ENCODE peak calls at places on chromosomes 4 and X, in eight cellular contexts. D is epithelial cell of proximal tubule, G is progenitor cell of endocrine pancreas, F is ovary, Q is suprapubic skin, L is cardiac muscle cell, U is A549, W is fibroblast of lung. B is an unnamed sample.

GRCh38 chr4:139603576-139604387 is 47.8 kb upstream of the SETD7 start:
- DNase-seq in D (no peak), G (peak), F (no peak), Q (no peak), L (peak), U (peak), W (peak), B (peak)

GRCh38 chrX:130106071-130106470 is 4.2 kb downstream of the ELF4 start:
- DNase-seq in D (no peak), G (no peak), F (peak), Q (no peak), L (no peak), U (no peak), W (no peak), B (no peak)

GRCh38 chr4:120209706-120210105 is 143.1 kb upstream of the MAD2L1 start:
- DNase-seq in D (no peak), G (no peak), F (no peak), Q (no peak), L (no peak), U (peak), W (no peak), B (no peak)

GRCh38 chrX:47366051-47366722 is 4.2 kb upstream of the ZNF157 start:
- DNase-seq in D (no peak), G (peak), F (peak), Q (peak), L (peak), U (peak), W (peak), B (peak)

GRCh38 chrX:120305531-120306145 is 5.6 kb downstream of the TMEM255A start:
- DNase-seq in D (no peak), G (no peak), F (no peak), Q (no peak), L (no peak), U (no peak), W (peak), B (no peak)

GRCh38 chr4:16869594-16870245 is 28.7 kb downstream of the LDB2 start:
- DNase-seq in D (no peak), G (no peak), F (no peak), Q (no peak), L (no peak), U (no peak), W (no peak), B (no peak)

GRCh38 chrX:10011991-10012390 is 44.8 kb downstream of the CLDN34 start:
- DNase-seq in D (no peak), G (no peak), F (no peak), Q (no peak), L (no peak), U (peak), W (no peak), B (no peak)

GRCh38 chr4:20612313-20612712 is 87.9 kb upstream of the PACRGL start:
- DNase-seq in D (no peak), G (no peak), F (no peak), Q (no peak), L (no peak), U (no peak), W (peak), B (peak)

GRCh38 chr4:141501395-141501794 is 135.0 kb upstream of the IL15 start:
- DNase-seq in D (no peak), G (no peak), F (no peak), Q (no peak), L (peak), U (no peak), W (no peak), B (no peak)

GRCh38 chr4:188158336-188158735 is 19.1 kb downstream of the TRIML1 start:
- DNase-seq in D (no peak), G (no peak), F (no peak), Q (no peak), L (no peak), U (no peak), W (no peak), B (no peak)

GRCh38 chr4:118173956-118174355 is 139.7 kb downstream of the NDST3 start:
- DNase-seq in D (no peak), G (no peak), F (no peak), Q (no peak), L (peak), U (no peak), W (peak), B (no peak)

GRCh38 chrX:139762400-139763183 is 54.6 kb upstream of the MCF2 start:
- DNase-seq in D (no peak), G (no peak), F (no peak), Q (no peak), L (peak), U (no peak), W (peak), B (no peak)

GRCh38 chr4:13844740-13845139 is 217.2 kb upstream of the BOD1L1 start:
- DNase-seq in D (no peak), G (no peak), F (no peak), Q (no peak), L (peak), U (no peak), W (no peak), B (no peak)

GRCh38 chr4:2638730-2639129 is 102.3 kb downstream of the FAM193A start:
- DNase-seq in D (no peak), G (no peak), F (no peak), Q (peak), L (no peak), U (no peak), W (no peak), B (no peak)

GRCh38 chr4:155468282-155468681 is 91.5 kb upstream of the MAP9 start:
- DNase-seq in D (no peak), G (no peak), F (no peak), Q (no peak), L (no peak), U (no peak), W (no peak), B (no peak)

GRCh38 chr4:16952462-16952871 is 54.0 kb upstream of the LDB2 start:
- DNase-seq in D (no peak), G (no peak), F (no peak), Q (no peak), L (peak), U (no peak), W (peak), B (no peak)

GRCh38 chr4:95215991-95216605 is 332.7 kb downstream of the UNC5C start:
- DNase-seq in D (no peak), G (no peak), F (no peak), Q (no peak), L (peak), U (no peak), W (peak), B (no peak)

GRCh38 chr4:81424336-81424735 is 47.4 kb downstream of the RASGEF1B start:
- DNase-seq in D (no peak), G (no peak), F (no peak), Q (no peak), L (no peak), U (no peak), W (no peak), B (no peak)

GRCh38 chr4:110830461-110830860 is 207.6 kb upstream of the PITX2 start:
- DNase-seq in D (peak), G (no peak), F (no peak), Q (no peak), L (no peak), U (no peak), W (no peak), B (no peak)

GRCh38 chr4:53777244-53777984 is 186.1 kb upstream of the LNX1 start:
- DNase-seq in D (no peak), G (no peak), F (peak), Q (no peak), L (peak), U (peak), W (peak), B (no peak)

GRCh38 chr4:21811576-21811975 is 137.0 kb downstream of the KCNIP4 start:
- DNase-seq in D (peak), G (no peak), F (no peak), Q (no peak), L (peak), U (no peak), W (peak), B (no peak)

GRCh38 chrX:69032601-69033000 is 132.7 kb downstream of the PJA1 start:
- DNase-seq in D (no peak), G (no peak), F (no peak), Q (no peak), L (no peak), U (no peak), W (peak), B (peak)

GRCh38 chr4:174763454-174764104 is 65.5 kb downstream of the GLRA3 start:
- DNase-seq in D (peak), G (no peak), F (no peak), Q (no peak), L (no peak), U (no peak), W (peak), B (peak)

GRCh38 chr4:73952352-73952751 is 29.5 kb downstream of the PF4 start:
- DNase-seq in D (no peak), G (no peak), F (no peak), Q (no peak), L (no peak), U (no peak), W (no peak), B (no peak)

GRCh38 chr4:140186651-140187315 is 32.8 kb upstream of the MAML3 start:
- DNase-seq in D (peak), G (no peak), F (peak), Q (no peak), L (peak), U (peak), W (peak), B (peak)

GRCh38 chr4:140343303-140343702 is 30.1 kb upstream of the SCOC start:
- DNase-seq in D (peak), G (peak), F (no peak), Q (no peak), L (peak), U (peak), W (no peak), B (peak)

GRCh38 chrX:96713303-96713702 is 28.7 kb downstream of the DIAPH2 start:
- DNase-seq in D (no peak), G (no peak), F (no peak), Q (no peak), L (no peak), U (peak), W (no peak), B (no peak)

GRCh38 chr4:4875611-4876010 is 16.1 kb downstream of the MSX1 start:
- DNase-seq in D (no peak), G (no peak), F (no peak), Q (no peak), L (no peak), U (no peak), W (no peak), B (no peak)

GRCh38 chr4:135201081-135201480 is 999.5 kb upstream of the PABPC4L start:
- DNase-seq in D (no peak), G (no peak), F (no peak), Q (no peak), L (no peak), U (no peak), W (peak), B (no peak)

GRCh38 chr4:184446132-184446531 is 28.2 kb downstream of the IRF2 start:
- DNase-seq in D (no peak), G (no peak), F (no peak), Q (no peak), L (no peak), U (no peak), W (no peak), B (no peak)

GRCh38 chr4:27010334-27010940 is 149.8 kb downstream of the STIM2 start:
- DNase-seq in D (no peak), G (no peak), F (peak), Q (no peak), L (peak), U (peak), W (peak), B (peak)

GRCh38 chrX:386239-386767 is 404 bp downstream of the PPP2R3B start:
- DNase-seq in D (no peak), G (no peak), F (peak), Q (no peak), L (no peak), U (no peak), W (no peak), B (no peak)

GRCh38 chrX:69291111-69291510 is 125.9 kb upstream of the PJA1 start:
- DNase-seq in D (no peak), G (no peak), F (no peak), Q (no peak), L (peak), U (no peak), W (peak), B (no peak)

GRCh38 chr4:95551653-95552052 is 2.9 kb upstream of the UNC5C start:
- DNase-seq in D (no peak), G (no peak), F (no peak), Q (no peak), L (no peak), U (no peak), W (no peak), B (no peak)

GRCh38 chr4:8451440-8452182 is 11.0 kb downstream of the TRMT44 start:
- DNase-seq in D (no peak), G (no peak), F (no peak), Q (no peak), L (peak), U (no peak), W (no peak), B (no peak)

GRCh38 chrX:13755254-13755653 is 20.7 kb downstream of the OFD1 start:
- DNase-seq in D (no peak), G (no peak), F (no peak), Q (no peak), L (no peak), U (no peak), W (no peak), B (no peak)

GRCh38 chrX:153830632-153831434 is 489 bp upstream of the PDZD4 start:
- DNase-seq in D (no peak), G (no peak), F (no peak), Q (no peak), L (no peak), U (no peak), W (no peak), B (no peak)

GRCh38 chrX:139930923-139931645 is 1.8 kb downstream of the ATP11C start:
- DNase-seq in D (no peak), G (peak), F (peak), Q (no peak), L (peak), U (peak), W (peak), B (no peak)

GRCh38 chr4:150948710-150949109 is 66.4 kb downstream of the LRBA start:
- DNase-seq in D (no peak), G (no peak), F (no peak), Q (no peak), L (no peak), U (no peak), W (no peak), B (no peak)

GRCh38 chr4:150950657-150951056 is 64.4 kb downstream of the LRBA start:
- DNase-seq in D (no peak), G (no peak), F (no peak), Q (no peak), L (no peak), U (peak), W (peak), B (no peak)

GRCh38 chr4:150948069-150948468 is 67.0 kb downstream of the LRBA start:
- DNase-seq in D (no peak), G (no peak), F (no peak), Q (no peak), L (no peak), U (no peak), W (no peak), B (no peak)

GRCh38 chr4:150949943-150950342 is 65.1 kb downstream of the LRBA start:
- DNase-seq in D (no peak), G (no peak), F (no peak), Q (no peak), L (no peak), U (no peak), W (no peak), B (no peak)

GRCh38 chr4:150949342-150949741 is 65.7 kb downstream of the LRBA start:
- DNase-seq in D (no peak), G (no peak), F (no peak), Q (no peak), L (no peak), U (no peak), W (no peak), B (no peak)
- TF ChIP-seq CTCF in D (no peak), G (no peak), F (no peak), Q (no peak), L (no peak), U (no peak), W (no peak), B (no peak)

DNA sequence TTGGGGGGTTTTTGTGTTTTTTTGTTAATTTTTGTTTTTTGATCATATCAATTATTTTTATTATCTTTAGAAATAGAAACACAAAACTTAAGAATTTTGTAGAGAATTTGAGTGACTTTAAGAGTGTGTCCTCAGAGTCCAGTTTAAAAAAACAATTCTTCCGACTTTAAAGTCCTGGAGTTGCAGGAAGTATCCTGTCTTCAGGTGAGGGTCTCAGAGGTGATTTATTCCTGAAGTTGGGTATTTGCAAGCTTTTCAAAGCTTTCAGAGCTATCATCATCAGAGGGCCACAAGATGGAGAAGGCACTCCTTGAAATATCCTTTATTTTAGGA is 23.0 kb downstream of the TLR10 start:
- DNase-seq in D (no peak), G (no peak), F (no peak), Q (no peak), L (no peak), U (no peak), W (no peak), B (no peak)
- TF ChIP-seq CTCF in D (no peak), G (no peak), F (peak), Q (no peak), L (no peak), U (no peak), W (no peak), B (no peak)

DNA sequence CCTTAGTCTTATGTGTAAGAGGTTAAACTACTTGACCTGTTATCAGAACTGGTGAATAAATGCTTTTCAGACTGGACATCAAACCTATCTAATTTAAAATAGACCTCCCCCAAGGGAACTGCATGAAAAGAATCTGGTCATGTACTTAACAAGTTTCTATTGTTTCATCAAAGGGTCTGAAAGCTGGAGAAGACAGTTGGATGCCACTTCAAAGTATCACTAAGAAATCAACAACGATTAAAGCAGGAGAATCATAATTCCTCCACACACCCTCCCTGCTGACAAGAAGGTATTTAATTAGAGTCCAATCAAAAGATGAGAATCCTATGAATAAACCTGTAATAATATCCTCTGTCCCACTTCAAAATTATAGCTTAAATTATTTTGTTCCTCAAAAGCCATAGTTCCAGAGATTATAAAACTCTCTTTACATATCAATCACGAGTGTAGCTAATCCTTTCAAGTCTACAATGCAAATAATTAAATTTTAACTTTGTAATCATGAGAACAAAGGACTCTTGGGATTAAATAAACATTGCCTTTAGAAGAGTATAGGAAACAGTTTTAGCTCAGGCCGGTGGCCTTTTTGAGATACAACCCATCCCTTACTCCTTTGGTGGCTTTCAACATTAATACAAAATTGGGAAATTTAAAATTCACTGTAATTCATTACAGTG is 35.1 kb downstream of the TSPAN5 start:
- DNase-seq in D (no peak), G (no peak), F (no peak), Q (no peak), L (no peak), U (no peak), W (no peak), B (no peak)
- TF ChIP-seq CTCF in D (no peak), G (no peak), F (no peak), Q (no peak), L (no peak), U (no peak), W (no peak), B (no peak)

GRCh38 chrX:15563056-15563455 is 37.7 kb downstream of the ACE2 start:
- DNase-seq in D (no peak), G (no peak), F (no peak), Q (no peak), L (no peak), U (no peak), W (no peak), B (no peak)

GRCh38 chrX:15566244-15566643 is 34.5 kb downstream of the ACE2 start:
- DNase-seq in D (no peak), G (no peak), F (no peak), Q (no peak), L (no peak), U (peak), W (no peak), B (no peak)

GRCh38 chrX:15567267-15567666 is 33.5 kb downstream of the ACE2 start:
- DNase-seq in D (no peak), G (no peak), F (no peak), Q (no peak), L (no peak), U (no peak), W (no peak), B (no peak)

GRCh38 chrX:15567886-15568616 is 32.7 kb downstream of the ACE2 start:
- DNase-seq in D (no peak), G (no peak), F (no peak), Q (no peak), L (peak), U (peak), W (no peak), B (no peak)

DNA sequence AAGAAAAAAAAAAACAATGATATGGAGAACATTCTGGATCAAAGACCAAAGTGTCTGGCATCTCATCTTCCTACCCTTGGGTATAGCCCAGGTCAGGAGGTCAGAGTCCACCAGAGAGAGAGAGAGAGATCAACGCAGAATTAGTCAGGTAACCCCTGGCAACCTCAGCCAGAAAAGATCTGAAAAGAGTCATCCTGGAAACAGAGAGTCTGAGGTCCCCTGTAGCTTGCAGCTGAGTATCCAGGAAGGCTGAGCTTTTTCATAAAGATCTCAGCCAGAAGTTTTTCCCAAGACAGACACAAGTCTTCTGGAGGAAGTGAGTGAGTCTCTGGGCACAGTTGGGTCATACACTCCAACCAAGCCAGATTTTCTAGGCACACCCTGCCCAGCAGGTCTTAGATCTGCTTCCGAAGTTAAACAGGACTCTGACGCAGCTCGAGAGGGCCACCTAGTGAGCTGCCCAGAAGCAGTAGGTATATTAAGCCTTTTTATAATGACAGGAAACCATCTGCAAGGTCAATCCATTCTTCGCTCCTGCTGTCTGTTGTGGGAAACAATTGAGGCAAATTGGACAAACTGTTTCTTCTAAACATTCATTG is 35.7 kb downstream of the ACE2 start:
- DNase-seq in D (no peak), G (peak), F (peak), Q (no peak), L (peak), U (peak), W (peak), B (no peak)
- TF ChIP-seq CTCF in D (peak), G (peak), F (no peak), Q (peak), L (peak), U (peak), W (peak), B (peak)